ENCODE peak calls at places on chromosome 20, in eight cellular contexts. T is IMR-90, X is stomach, H is GM12878, B is heart left ventricle, R is upper lobe of right lung, Y is hepatocyte, Q is mammary epithelial cell. W is an unnamed sample. For H3K27me3, the result is how much of the 10 kb centered on the place peaks cover.

GRCh38 chr20:60331688-60332300 is 373.6 kb downstream of the CDH26 start:
- DNase-seq in Y (no peak), H (no peak), X (no peak), R (no peak), Q (no peak), B (no peak), T (no peak), W (no peak)

GRCh38 chr20:45019764-45020126 is 53.4 kb downstream of the STK4 start:
- DNase-seq in R (no peak), H (no peak), Y (no peak), X (no peak), B (no peak), T (peak), Q (no peak), W (no peak)

GRCh38 chr20:40797425-40797824 is 108.4 kb upstream of the MAFB start:
- DNase-seq in B (no peak), Q (peak), Y (peak), H (no peak), T (peak), R (no peak), X (peak), W (no peak)

GRCh38 chr20:53890434-53891305 is 179.7 kb downstream of the BCAS1 start:
- DNase-seq in Q (no peak), T (no peak), X (no peak), B (no peak), H (no peak), R (no peak), Y (no peak), W (no peak)

GRCh38 chr20:24622856-24623255 is 153.4 kb downstream of the SYNDIG1 start:
- DNase-seq in X (no peak), Y (no peak), T (no peak), H (no peak), B (no peak), Q (no peak), R (no peak), W (no peak)

GRCh38 chr20:3732327-3733118 is at the start of gene HSPA12B:
- DNase-seq in R (peak), B (peak), H (no peak), Y (peak), T (no peak), X (no peak), Q (no peak), W (no peak)

GRCh38 chr20:51318058-51318960 is 224.2 kb downstream of the NFATC2 start:
- DNase-seq in H (no peak), B (no peak), T (no peak), R (peak), Y (peak), X (peak), Q (no peak), W (no peak)

GRCh38 chr20:23753589-23753988 is 2.9 kb upstream of the CST1 start:
- DNase-seq in Q (no peak), Y (no peak), R (no peak), B (no peak), X (no peak), T (no peak), H (no peak), W (no peak)

GRCh38 chr20:22686097-22686496 is 101.7 kb upstream of the FOXA2 start:
- DNase-seq in T (peak), Y (peak), B (peak), Q (peak), R (peak), H (no peak), X (peak), W (no peak)

GRCh38 chr20:4060856-4061440 is 45.6 kb upstream of the RNF24 start:
- DNase-seq in H (no peak), T (no peak), Q (no peak), B (no peak), X (no peak), Y (no peak), R (no peak), W (no peak)

GRCh38 chr20:63830821-63831593 is at the start of gene ZBTB46:
- DNase-seq in X (peak), Q (no peak), H (no peak), T (peak), R (peak), B (peak), Y (peak), W (no peak)

GRCh38 chr20:63829943-63830820 is 882 bp downstream of the ZBTB46 start:
- DNase-seq in Q (peak), H (no peak), X (no peak), Y (peak), B (no peak), T (peak), R (no peak), W (no peak)

GRCh38 chr20:63828951-63829350 is 2.1 kb downstream of the ZBTB46 start:
- DNase-seq in T (no peak), Q (no peak), B (no peak), R (no peak), H (no peak), X (no peak), Y (no peak), W (no peak)

GRCh38 chr20:63828545-63828944 is 2.5 kb downstream of the ZBTB46 start:
- DNase-seq in X (no peak), Y (no peak), B (no peak), R (no peak), H (no peak), Q (no peak), T (no peak), W (no peak)

GRCh38 chr20:63829598-63829942 is 1.5 kb downstream of the ZBTB46 start:
- DNase-seq in H (no peak), Q (no peak), Y (no peak), B (no peak), X (no peak), R (no peak), T (no peak), W (no peak)
- H3K4me3 ChIP-seq in H (peak), Q (no peak), Y (peak), B (peak), X (peak), R (peak), T (peak), W (peak)

GRCh38 chr20:19026901-19027644 is 185.4 kb upstream of the SLC24A3 start:
- DNase-seq in R (no peak), X (no peak), Y (no peak), H (no peak), Q (no peak), B (no peak), T (no peak), W (no peak)
- TF ChIP-seq CTCF in R (no peak), X (no peak), Y (no peak), H (no peak), Q (no peak), B (peak), T (no peak), W (no peak)

DNA sequence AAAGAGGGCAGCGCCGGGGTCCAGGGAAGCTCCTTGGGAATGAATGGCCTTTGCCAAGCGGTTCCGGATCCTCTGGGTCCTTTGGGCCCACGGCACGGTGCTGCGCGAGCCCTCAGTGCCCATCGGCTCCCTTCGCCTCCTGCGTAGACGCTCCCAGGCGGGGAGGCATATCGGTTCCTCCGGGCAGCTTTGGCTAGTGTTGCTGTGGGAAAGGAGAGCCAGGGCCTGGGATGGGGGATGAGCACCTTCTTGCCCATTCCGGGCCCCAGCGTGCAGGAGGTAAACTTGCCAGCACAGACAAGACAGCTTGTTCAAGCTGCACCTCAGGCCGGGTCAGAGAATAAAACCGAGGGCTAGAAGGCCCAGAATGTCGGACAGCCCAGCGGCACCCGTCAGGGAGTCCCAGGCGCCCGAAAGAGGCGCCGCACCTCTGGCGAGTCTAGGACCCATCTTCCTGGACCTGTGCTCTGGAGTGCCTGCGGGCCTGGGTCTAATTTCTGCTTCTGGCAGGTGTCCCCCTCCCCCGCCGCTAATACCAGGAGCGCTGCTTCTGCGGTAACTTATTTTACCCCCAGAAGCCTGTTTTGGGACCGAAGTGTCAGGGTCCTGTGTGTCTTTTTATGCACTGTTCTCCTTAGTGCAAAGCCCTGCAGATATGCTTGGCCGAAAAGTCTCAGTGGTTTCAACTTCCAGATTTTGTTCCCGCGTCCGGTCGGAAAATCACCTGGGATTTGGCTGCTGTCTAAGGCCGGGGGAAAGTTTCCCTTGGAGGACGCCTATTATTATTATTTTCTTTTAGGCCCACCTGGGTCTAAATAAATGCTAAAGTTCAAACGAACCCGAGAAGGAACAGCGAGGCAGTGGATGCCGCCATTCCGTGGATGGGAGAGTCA is 1.7 kb upstream of the TFAP2C start:
- DNase-seq in X (no peak), B (no peak), H (no peak), Y (no peak), T (no peak), R (no peak), Q (no peak), W (no peak)
- H3K27me3 ChIP-seq in X (half or more), B (half or more), H (under half), Y (half or more), T (half or more), R (half or more), Q (under half), W (under half)

DNA sequence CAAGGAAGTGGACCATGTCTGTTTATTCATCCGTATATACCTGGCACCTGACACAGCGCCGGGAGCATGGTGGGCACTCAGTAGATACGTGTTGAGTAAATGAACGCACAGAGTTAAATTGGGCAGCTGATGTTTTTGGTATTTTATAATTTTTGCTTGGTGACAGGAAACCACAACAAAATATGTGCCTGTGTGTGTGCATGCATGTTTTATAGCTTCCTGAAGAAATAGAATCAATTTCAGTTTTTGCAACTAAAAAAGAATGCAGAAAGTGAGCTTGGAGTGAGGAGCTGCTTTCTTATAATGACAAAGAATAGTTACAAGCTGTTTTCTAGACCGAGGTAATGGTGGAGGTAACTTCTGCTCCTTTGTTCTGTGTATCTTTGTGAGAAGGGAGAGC is 91.5 kb downstream of the PLCB4 start:
- DNase-seq in Q (no peak), R (no peak), Y (no peak), H (no peak), X (no peak), T (no peak), B (no peak), W (no peak)
- H3K4me3 ChIP-seq in Q (no peak), R (no peak), Y (no peak), H (no peak), X (no peak), T (no peak), B (no peak), W (no peak)

GRCh38 chr20:37758332-37758731 is 64.5 kb downstream of the CTNNBL1 start:
- DNase-seq in H (no peak), T (no peak), Y (peak), X (no peak), B (no peak), Q (no peak), R (no peak), W (no peak)
- TF ChIP-seq CTCF in H (peak), T (no peak), Y (peak), X (no peak), B (no peak), Q (peak), R (no peak), W (peak)

W was measured in BJ.